ENCODE peak calls at places on chromosomes 16 and 17, in six cellular contexts. R, L, Q, Y, Z and J are unnamed samples.

GRCh38 chr16:87060026-87060986 is 256.9 kb downstream of the C16orf95 start:
- DNase-seq in L (no peak), R (peak), Z (no peak), Y (no peak), Q (no peak), J (no peak)

GRCh38 chr16:50059669-50060068 is 6.1 kb upstream of the HEATR3 start:
- DNase-seq in R (no peak), Z (no peak), Q (no peak), L (no peak), Y (no peak), J (no peak)

GRCh38 chr16:71214771-71215381 is 15.6 kb downstream of the HYDIN start:
- DNase-seq in Y (no peak), R (peak), L (peak), Z (no peak), Q (no peak), J (no peak)

GRCh38 chr17:6701719-6702118 is 11.4 kb downstream of the SLC13A5 start:
- DNase-seq in Y (no peak), L (no peak), Z (no peak), R (peak), Q (peak), J (no peak)

GRCh38 chr16:64983226-64983625 is 138.6 kb downstream of the CDH11 start:
- DNase-seq in R (no peak), Q (no peak), Y (no peak), L (no peak), Z (no peak), J (no peak)

GRCh38 chr17:44599298-44600175 is 42.3 kb downstream of the FZD2 start:
- DNase-seq in Y (no peak), Q (no peak), L (peak), R (no peak), Z (peak), J (no peak)

GRCh38 chr17:73261952-73262675 is 434 bp upstream of the CPSF4L start:
- DNase-seq in R (no peak), Q (no peak), Z (no peak), Y (no peak), L (peak), J (no peak)

GRCh38 chr16:85302018-85302847 is 190.0 kb upstream of the CIBAR2 start:
- DNase-seq in L (no peak), R (peak), Q (no peak), Z (no peak), Y (no peak), J (no peak)

GRCh38 chr16:87295259-87295658 is 21.9 kb downstream of the C16orf95 start:
- DNase-seq in Y (no peak), R (peak), Z (no peak), Q (no peak), L (no peak), J (no peak)

GRCh38 chr16:8583199-8583598 is 7.1 kb downstream of the TMEM114 start:
- DNase-seq in L (no peak), R (peak), Z (no peak), Q (no peak), Y (no peak), J (no peak)

GRCh38 chr16:89375021-89375420 is 115.3 kb downstream of the ANKRD11 start:
- DNase-seq in Z (no peak), Q (no peak), R (no peak), L (no peak), Y (no peak), J (no peak)

GRCh38 chr17:622356-622755 is 92.3 kb downstream of the VPS53 start:
- DNase-seq in Q (no peak), Z (no peak), Y (no peak), R (peak), L (no peak), J (no peak)

GRCh38 chr16:27195941-27196595 is 7.3 kb upstream of the KDM8 start:
- DNase-seq in L (no peak), R (no peak), Q (peak), Y (peak), Z (no peak), J (no peak)

GRCh38 chr17:77420804-77421634 is 280.2 kb downstream of the SEC14L1 start:
- DNase-seq in Q (peak), L (peak), Z (no peak), R (peak), Y (no peak), J (no peak)

GRCh38 chr16:54932737-54933254 is 2.1 kb downstream of the IRX5 start:
- DNase-seq in Y (no peak), L (no peak), R (no peak), Z (no peak), Q (no peak), J (no peak)

GRCh38 chr17:58764373-58764772 is 8.7 kb downstream of the PPM1E start:
- DNase-seq in Q (no peak), Y (no peak), Z (no peak), L (peak), R (no peak), J (no peak)

GRCh38 chr16:88931373-88931900 is 45.6 kb downstream of the CBFA2T3 start:
- DNase-seq in Z (no peak), Q (no peak), Y (no peak), R (no peak), L (no peak), J (no peak)

GRCh38 chr16:72910371-72910770 is 137.6 kb downstream of the ZFHX3 start:
- DNase-seq in Q (no peak), R (no peak), Y (no peak), L (no peak), Z (no peak), J (no peak)

GRCh38 chr17:74345433-74346241 is 16.0 kb downstream of the BTBD17 start:
- DNase-seq in Q (no peak), R (no peak), Z (no peak), Y (no peak), L (no peak), J (no peak)

GRCh38 chr16:49588729-49589384 is 215.3 kb downstream of the C16orf78 start:
- DNase-seq in L (no peak), Q (no peak), Z (no peak), R (peak), Y (no peak), J (no peak)

GRCh38 chr17:55852734-55853133 is 101.9 kb downstream of the PCTP start:
- DNase-seq in Z (no peak), Y (no peak), R (peak), Q (no peak), L (no peak), J (no peak)

GRCh38 chr16:85583491-85584181 is 29.5 kb upstream of the GSE1 start:
- DNase-seq in Y (no peak), Z (no peak), R (peak), L (peak), Q (no peak), J (no peak)

GRCh38 chr16:62225675-62226074 is 189.4 kb upstream of the CDH8 start:
- DNase-seq in Q (no peak), Y (no peak), R (peak), L (no peak), Z (no peak), J (no peak)

GRCh38 chr17:49557204-49558024 is 18.3 kb upstream of the NXPH3 start:
- DNase-seq in Y (no peak), Z (no peak), R (peak), Q (no peak), L (peak), J (no peak)

GRCh38 chr16:69404275-69404805 is 18.5 kb upstream of the TERF2 start:
- DNase-seq in L (no peak), R (peak), Z (no peak), Q (no peak), Y (no peak), J (no peak)

GRCh38 chr16:87322833-87323726 is 5.9 kb upstream of the C16orf95 start:
- DNase-seq in Q (no peak), Y (no peak), L (no peak), R (no peak), Z (no peak), J (no peak)

GRCh38 chr16:85324506-85324905 is 212.2 kb upstream of the CIBAR2 start:
- DNase-seq in Y (no peak), Q (no peak), R (no peak), L (no peak), Z (no peak), J (no peak)

GRCh38 chr17:34254146-34254545 is 939 bp upstream of the CCL2 start:
- DNase-seq in Z (no peak), Y (no peak), L (no peak), Q (no peak), R (no peak), J (no peak)

GRCh38 chr16:58331024-58331707 is 36.3 kb upstream of the PRSS54 start:
- DNase-seq in Q (no peak), Z (no peak), R (peak), Y (no peak), L (no peak), J (no peak)

GRCh38 chr17:73841431-73842060 is 197.3 kb upstream of the SDK2 start:
- DNase-seq in L (peak), R (peak), Z (no peak), Q (no peak), Y (no peak), J (no peak)

GRCh38 chr16:28157768-28158535 is 53.8 kb downstream of the XPO6 start:
- DNase-seq in Z (no peak), R (no peak), Y (no peak), Q (no peak), L (no peak), J (no peak)

GRCh38 chr16:3665508-3665907 is 11.0 kb downstream of the DNASE1 start:
- DNase-seq in L (no peak), Y (no peak), R (no peak), Z (no peak), Q (peak), J (no peak)

GRCh38 chr17:49290690-49291326 is 60.2 kb upstream of the PHOSPHO1 start:
- DNase-seq in L (peak), Z (no peak), R (peak), Y (no peak), Q (peak), J (no peak)

GRCh38 chr17:17755715-17756114 is 74.5 kb downstream of the RAI1 start:
- DNase-seq in R (no peak), Z (no peak), Y (no peak), L (no peak), Q (no peak), J (no peak)

GRCh38 chr17:65198653-65199382 is 61.6 kb downstream of the RGS9 start:
- DNase-seq in Q (no peak), Y (no peak), R (peak), Z (no peak), L (peak), J (no peak)

GRCh38 chr17:77281904-77282367 is 141.2 kb downstream of the SEC14L1 start:
- DNase-seq in Q (no peak), Y (no peak), Z (no peak), R (no peak), L (peak), J (no peak)

GRCh38 chr16:69595127-69596036 is 29.6 kb downstream of the NFAT5 start:
- DNase-seq in Y (no peak), Z (no peak), Q (no peak), R (no peak), L (no peak), J (no peak)

GRCh38 chr17:73192894-73193701 is at the start of gene COG1:
- DNase-seq in Q (peak), Y (peak), L (peak), R (peak), Z (peak), J (peak)

GRCh38 chr17:81003711-81004335 is 12.2 kb downstream of the CHMP6 start:
- DNase-seq in L (peak), Y (no peak), Z (no peak), Q (no peak), R (peak), J (no peak)